ENCODE peak calls at places on chromosomes 5 and 9, in ten cellular contexts. One of them, this sample, is unnamed.

GRCh38 chr5:176806137-176806536 is 4.2 kb upstream of the UNC5A start:
- DNase-seq in AG04449: no peak
- DNase-seq in fibroblast of the conjunctiva: no peak
- DNase-seq in activated CD4-positive, alpha-beta T cell treated with anti-CD3 and anti-CD28 coated beads, Interleukin-2, amount 10 ng/mL, durations not matched to agents 24 days and 14 days: no peak
- DNase-seq in SK-N-DZ: no peak
- DNase-seq in NCI-H2171: no peak
- DNase-seq in pancreas: no peak
- DNase-seq in HCEC 1CT: no peak
- DNase-seq in ecto neural progenitor cell: no peak
- DNase-seq in fibroblast of lung: peak; percentile 10
- DNase-seq in this sample: no peak

GRCh38 chr9:89993678-89994630 is 389.1 kb downstream of the GADD45G start:
- DNase-seq in HCEC 1CT: no peak
- DNase-seq in pancreas: no peak
- DNase-seq in AG04449: no peak
- DNase-seq in activated CD4-positive, alpha-beta T cell treated with anti-CD3 and anti-CD28 coated beads, Interleukin-2, amount 10 ng/mL, durations not matched to agents 24 days and 14 days: no peak
- DNase-seq in fibroblast of the conjunctiva: no peak
- DNase-seq in ecto neural progenitor cell: no peak
- DNase-seq in NCI-H2171: no peak
- DNase-seq in SK-N-DZ: no peak
- DNase-seq in fibroblast of lung: no peak
- DNase-seq in this sample: no peak

GRCh38 chr9:112558978-112559377 is 72.4 kb downstream of the KIAA1958 start:
- DNase-seq in fibroblast of lung: no peak
- DNase-seq in NCI-H2171: no peak
- DNase-seq in ecto neural progenitor cell: no peak
- DNase-seq in HCEC 1CT: no peak
- DNase-seq in AG04449: no peak
- DNase-seq in SK-N-DZ: no peak
- DNase-seq in fibroblast of the conjunctiva: no peak
- DNase-seq in pancreas: no peak
- DNase-seq in activated CD4-positive, alpha-beta T cell treated with anti-CD3 and anti-CD28 coated beads, Interleukin-2, amount 10 ng/mL, durations not matched to agents 24 days and 14 days: no peak
- DNase-seq in this sample: no peak

GRCh38 chr5:131622633-131623032 is 12.4 kb downstream of the RAPGEF6 start:
- DNase-seq in fibroblast of the conjunctiva: peak; percentile 21
- DNase-seq in HCEC 1CT: no peak
- DNase-seq in NCI-H2171: no peak
- DNase-seq in fibroblast of lung: peak; percentile 53
- DNase-seq in activated CD4-positive, alpha-beta T cell treated with anti-CD3 and anti-CD28 coated beads, Interleukin-2, amount 10 ng/mL, durations not matched to agents 24 days and 14 days: peak; percentile 24
- DNase-seq in AG04449: no peak
- DNase-seq in pancreas: no peak
- DNase-seq in ecto neural progenitor cell: no peak
- DNase-seq in SK-N-DZ: no peak
- DNase-seq in this sample: no peak

GRCh38 chr5:155082401-155082800 is 68.8 kb downstream of the KIF4B start:
- DNase-seq in SK-N-DZ: no peak
- DNase-seq in fibroblast of lung: peak; percentile 47
- DNase-seq in HCEC 1CT: peak; percentile 91
- DNase-seq in NCI-H2171: no peak
- DNase-seq in fibroblast of the conjunctiva: peak; percentile 12
- DNase-seq in AG04449: peak; percentile 50
- DNase-seq in pancreas: no peak
- DNase-seq in ecto neural progenitor cell: no peak
- DNase-seq in activated CD4-positive, alpha-beta T cell treated with anti-CD3 and anti-CD28 coated beads, Interleukin-2, amount 10 ng/mL, durations not matched to agents 24 days and 14 days: no peak
- DNase-seq in this sample: no peak

GRCh38 chr5:150438873-150439546 is 10.5 kb downstream of the RPS14 start:
- DNase-seq in fibroblast of the conjunctiva: no peak
- DNase-seq in SK-N-DZ: peak; percentile 61
- DNase-seq in HCEC 1CT: peak; percentile 40
- DNase-seq in activated CD4-positive, alpha-beta T cell treated with anti-CD3 and anti-CD28 coated beads, Interleukin-2, amount 10 ng/mL, durations not matched to agents 24 days and 14 days: no peak
- DNase-seq in NCI-H2171: no peak
- DNase-seq in ecto neural progenitor cell: no peak
- DNase-seq in pancreas: no peak
- DNase-seq in AG04449: no peak
- DNase-seq in fibroblast of lung: no peak
- DNase-seq in this sample: no peak

GRCh38 chr9:3224931-3225330 is 300.9 kb downstream of the RFX3 start:
- DNase-seq in NCI-H2171: no peak
- DNase-seq in fibroblast of the conjunctiva: no peak
- DNase-seq in activated CD4-positive, alpha-beta T cell treated with anti-CD3 and anti-CD28 coated beads, Interleukin-2, amount 10 ng/mL, durations not matched to agents 24 days and 14 days: no peak
- DNase-seq in fibroblast of lung: no peak
- DNase-seq in SK-N-DZ: no peak
- DNase-seq in ecto neural progenitor cell: no peak
- DNase-seq in HCEC 1CT: no peak
- DNase-seq in pancreas: no peak
- DNase-seq in AG04449: no peak
- DNase-seq in this sample: no peak

GRCh38 chr5:84215521-84215920 is 169.2 kb downstream of the EDIL3 start:
- DNase-seq in activated CD4-positive, alpha-beta T cell treated with anti-CD3 and anti-CD28 coated beads, Interleukin-2, amount 10 ng/mL, durations not matched to agents 24 days and 14 days: no peak
- DNase-seq in fibroblast of the conjunctiva: no peak
- DNase-seq in NCI-H2171: no peak
- DNase-seq in HCEC 1CT: no peak
- DNase-seq in fibroblast of lung: no peak
- DNase-seq in pancreas: no peak
- DNase-seq in AG04449: no peak
- DNase-seq in SK-N-DZ: no peak
- DNase-seq in ecto neural progenitor cell: no peak
- DNase-seq in this sample: no peak

GRCh38 chr5:35440409-35440808 is 177.3 kb upstream of the SPEF2 start:
- DNase-seq in AG04449: no peak
- DNase-seq in ecto neural progenitor cell: no peak
- DNase-seq in fibroblast of lung: no peak
- DNase-seq in HCEC 1CT: no peak
- DNase-seq in SK-N-DZ: no peak
- DNase-seq in NCI-H2171: no peak
- DNase-seq in pancreas: no peak
- DNase-seq in fibroblast of the conjunctiva: no peak
- DNase-seq in activated CD4-positive, alpha-beta T cell treated with anti-CD3 and anti-CD28 coated beads, Interleukin-2, amount 10 ng/mL, durations not matched to agents 24 days and 14 days: no peak
- DNase-seq in this sample: no peak

GRCh38 chr5:66960373-66961137 is 236.0 kb downstream of the CD180 start:
- DNase-seq in SK-N-DZ: no peak
- DNase-seq in fibroblast of lung: no peak
- DNase-seq in AG04449: no peak
- DNase-seq in fibroblast of the conjunctiva: no peak
- DNase-seq in activated CD4-positive, alpha-beta T cell treated with anti-CD3 and anti-CD28 coated beads, Interleukin-2, amount 10 ng/mL, durations not matched to agents 24 days and 14 days: no peak
- DNase-seq in NCI-H2171: no peak
- DNase-seq in HCEC 1CT: peak; percentile 24
- DNase-seq in ecto neural progenitor cell: no peak
- DNase-seq in pancreas: no peak
- DNase-seq in this sample: no peak

GRCh38 chr5:72988769-72989168 is 32.9 kb downstream of the FCHO2 start:
- DNase-seq in AG04449: no peak
- DNase-seq in fibroblast of the conjunctiva: no peak
- DNase-seq in NCI-H2171: no peak
- DNase-seq in pancreas: no peak
- DNase-seq in SK-N-DZ: no peak
- DNase-seq in HCEC 1CT: no peak
- DNase-seq in activated CD4-positive, alpha-beta T cell treated with anti-CD3 and anti-CD28 coated beads, Interleukin-2, amount 10 ng/mL, durations not matched to agents 24 days and 14 days: no peak
- DNase-seq in fibroblast of lung: no peak
- DNase-seq in ecto neural progenitor cell: no peak
- DNase-seq in this sample: no peak

GRCh38 chr9:134915046-134915930 is 2.4 kb downstream of the FCN1 start:
- DNase-seq in HCEC 1CT: no peak
- DNase-seq in pancreas: no peak
- DNase-seq in SK-N-DZ: no peak
- DNase-seq in AG04449: no peak
- DNase-seq in fibroblast of lung: no peak
- DNase-seq in fibroblast of the conjunctiva: no peak
- DNase-seq in activated CD4-positive, alpha-beta T cell treated with anti-CD3 and anti-CD28 coated beads, Interleukin-2, amount 10 ng/mL, durations not matched to agents 24 days and 14 days: no peak
- DNase-seq in NCI-H2171: no peak
- DNase-seq in ecto neural progenitor cell: peak; percentile 38
- DNase-seq in this sample: no peak

GRCh38 chr5:56910123-56910951 is 941 bp downstream of the SETD9 start:
- DNase-seq in SK-N-DZ: no peak
- DNase-seq in ecto neural progenitor cell: no peak
- DNase-seq in AG04449: no peak
- DNase-seq in fibroblast of lung: peak; percentile 52
- DNase-seq in HCEC 1CT: peak; percentile 55
- DNase-seq in fibroblast of the conjunctiva: peak; percentile 3
- DNase-seq in activated CD4-positive, alpha-beta T cell treated with anti-CD3 and anti-CD28 coated beads, Interleukin-2, amount 10 ng/mL, durations not matched to agents 24 days and 14 days: no peak
- DNase-seq in NCI-H2171: peak; percentile 28
- DNase-seq in pancreas: peak; percentile 69
- DNase-seq in this sample: no peak

GRCh38 chr9:8648271-8648670 is 848.7 kb upstream of the DMAC1 start:
- DNase-seq in pancreas: no peak
- DNase-seq in fibroblast of lung: no peak
- DNase-seq in NCI-H2171: no peak
- DNase-seq in ecto neural progenitor cell: no peak
- DNase-seq in AG04449: no peak
- DNase-seq in HCEC 1CT: no peak
- DNase-seq in SK-N-DZ: no peak
- DNase-seq in activated CD4-positive, alpha-beta T cell treated with anti-CD3 and anti-CD28 coated beads, Interleukin-2, amount 10 ng/mL, durations not matched to agents 24 days and 14 days: no peak
- DNase-seq in fibroblast of the conjunctiva: no peak
- DNase-seq in this sample: no peak

GRCh38 chr5:63963080-63963735 is 963 bp upstream of the HTR1A start:
- DNase-seq in AG04449: peak; percentile 2
- DNase-seq in ecto neural progenitor cell: peak; percentile 74
- DNase-seq in NCI-H2171: no peak
- DNase-seq in fibroblast of lung: peak; percentile 79
- DNase-seq in activated CD4-positive, alpha-beta T cell treated with anti-CD3 and anti-CD28 coated beads, Interleukin-2, amount 10 ng/mL, durations not matched to agents 24 days and 14 days: peak; percentile 82
- DNase-seq in HCEC 1CT: peak; percentile 13
- DNase-seq in SK-N-DZ: peak; percentile 55
- DNase-seq in fibroblast of the conjunctiva: peak; percentile 47
- DNase-seq in pancreas: no peak
- DNase-seq in this sample: peak; percentile 51

GRCh38 chr5:154273028-154273617 is 82.6 kb downstream of the GALNT10 start:
- DNase-seq in fibroblast of lung: peak; percentile 87
- DNase-seq in activated CD4-positive, alpha-beta T cell treated with anti-CD3 and anti-CD28 coated beads, Interleukin-2, amount 10 ng/mL, durations not matched to agents 24 days and 14 days: peak; percentile 79
- DNase-seq in ecto neural progenitor cell: peak; percentile 43
- DNase-seq in pancreas: no peak
- DNase-seq in NCI-H2171: no peak
- DNase-seq in HCEC 1CT: peak; percentile 24
- DNase-seq in SK-N-DZ: no peak
- DNase-seq in AG04449: no peak
- DNase-seq in fibroblast of the conjunctiva: peak; percentile 62
- DNase-seq in this sample: no peak

GRCh38 chr9:136402067-136402466 is 2.1 kb upstream of the SNAPC4 start:
- DNase-seq in pancreas: no peak
- DNase-seq in ecto neural progenitor cell: no peak
- DNase-seq in fibroblast of the conjunctiva: no peak
- DNase-seq in AG04449: no peak
- DNase-seq in activated CD4-positive, alpha-beta T cell treated with anti-CD3 and anti-CD28 coated beads, Interleukin-2, amount 10 ng/mL, durations not matched to agents 24 days and 14 days: no peak
- DNase-seq in NCI-H2171: no peak
- DNase-seq in fibroblast of lung: no peak
- DNase-seq in HCEC 1CT: no peak
- DNase-seq in SK-N-DZ: no peak
- DNase-seq in this sample: no peak

GRCh38 chr5:62600560-62601252 is 22.1 kb downstream of the LRRC70 start:
- DNase-seq in HCEC 1CT: no peak
- DNase-seq in pancreas: no peak
- DNase-seq in ecto neural progenitor cell: no peak
- DNase-seq in activated CD4-positive, alpha-beta T cell treated with anti-CD3 and anti-CD28 coated beads, Interleukin-2, amount 10 ng/mL, durations not matched to agents 24 days and 14 days: no peak
- DNase-seq in NCI-H2171: no peak
- DNase-seq in AG04449: no peak
- DNase-seq in SK-N-DZ: no peak
- DNase-seq in fibroblast of the conjunctiva: no peak
- DNase-seq in fibroblast of lung: no peak
- DNase-seq in this sample: no peak

GRCh38 chr5:107121793-107122519 is 548.8 kb downstream of the EFNA5 start:
- DNase-seq in HCEC 1CT: no peak
- DNase-seq in fibroblast of the conjunctiva: no peak
- DNase-seq in SK-N-DZ: peak; percentile 6
- DNase-seq in fibroblast of lung: no peak
- DNase-seq in NCI-H2171: no peak
- DNase-seq in activated CD4-positive, alpha-beta T cell treated with anti-CD3 and anti-CD28 coated beads, Interleukin-2, amount 10 ng/mL, durations not matched to agents 24 days and 14 days: no peak
- DNase-seq in pancreas: no peak
- DNase-seq in AG04449: no peak
- DNase-seq in ecto neural progenitor cell: no peak
- DNase-seq in this sample: no peak

GRCh38 chr5:40570408-40571129 is 109.1 kb upstream of the PTGER4 start:
- DNase-seq in fibroblast of the conjunctiva: no peak
- DNase-seq in AG04449: no peak
- DNase-seq in HCEC 1CT: peak; percentile 80
- DNase-seq in NCI-H2171: no peak
- DNase-seq in ecto neural progenitor cell: no peak
- DNase-seq in SK-N-DZ: no peak
- DNase-seq in activated CD4-positive, alpha-beta T cell treated with anti-CD3 and anti-CD28 coated beads, Interleukin-2, amount 10 ng/mL, durations not matched to agents 24 days and 14 days: no peak
- DNase-seq in fibroblast of lung: peak; percentile 72
- DNase-seq in pancreas: no peak
- DNase-seq in this sample: no peak

GRCh38 chr5:127813633-127814171 is 110.5 kb downstream of the CCDC192 start:
- DNase-seq in SK-N-DZ: no peak
- DNase-seq in ecto neural progenitor cell: peak; percentile 50
- DNase-seq in fibroblast of lung: peak; percentile 72
- DNase-seq in NCI-H2171: no peak
- DNase-seq in activated CD4-positive, alpha-beta T cell treated with anti-CD3 and anti-CD28 coated beads, Interleukin-2, amount 10 ng/mL, durations not matched to agents 24 days and 14 days: no peak
- DNase-seq in pancreas: no peak
- DNase-seq in HCEC 1CT: peak; percentile 94
- DNase-seq in AG04449: peak; percentile 53
- DNase-seq in fibroblast of the conjunctiva: peak; percentile 77
- DNase-seq in this sample: no peak

GRCh38 chr5:850511-851006 is at the start of gene ZDHHC11:
- DNase-seq in fibroblast of the conjunctiva: no peak
- DNase-seq in SK-N-DZ: peak; percentile 73
- DNase-seq in HCEC 1CT: no peak
- DNase-seq in AG04449: no peak
- DNase-seq in NCI-H2171: no peak
- DNase-seq in activated CD4-positive, alpha-beta T cell treated with anti-CD3 and anti-CD28 coated beads, Interleukin-2, amount 10 ng/mL, durations not matched to agents 24 days and 14 days: no peak
- DNase-seq in fibroblast of lung: no peak
- DNase-seq in ecto neural progenitor cell: peak; percentile 81
- DNase-seq in pancreas: peak; percentile 56
- DNase-seq in this sample: no peak

GRCh38 chr5:176818391-176819098 is 8.2 kb downstream of the UNC5A start:
- DNase-seq in pancreas: no peak
- DNase-seq in fibroblast of the conjunctiva: no peak
- DNase-seq in HCEC 1CT: no peak
- DNase-seq in ecto neural progenitor cell: no peak
- DNase-seq in NCI-H2171: no peak
- DNase-seq in activated CD4-positive, alpha-beta T cell treated with anti-CD3 and anti-CD28 coated beads, Interleukin-2, amount 10 ng/mL, durations not matched to agents 24 days and 14 days: peak; percentile 61
- DNase-seq in AG04449: no peak
- DNase-seq in SK-N-DZ: no peak
- DNase-seq in fibroblast of lung: no peak
- DNase-seq in this sample: no peak

GRCh38 chr9:135230386-135230765 is 142.9 kb downstream of the OLFM1 start:
- DNase-seq in AG04449: no peak
- DNase-seq in NCI-H2171: no peak
- DNase-seq in HCEC 1CT: no peak
- DNase-seq in ecto neural progenitor cell: no peak
- DNase-seq in activated CD4-positive, alpha-beta T cell treated with anti-CD3 and anti-CD28 coated beads, Interleukin-2, amount 10 ng/mL, durations not matched to agents 24 days and 14 days: no peak
- DNase-seq in fibroblast of the conjunctiva: no peak
- DNase-seq in SK-N-DZ: no peak
- DNase-seq in fibroblast of lung: no peak
- DNase-seq in pancreas: peak; percentile 26
- DNase-seq in this sample: no peak

GRCh38 chr5:152907488-152908245 is 502.6 kb upstream of the NMUR2 start:
- DNase-seq in fibroblast of the conjunctiva: no peak
- DNase-seq in fibroblast of lung: no peak
- DNase-seq in pancreas: no peak
- DNase-seq in SK-N-DZ: no peak
- DNase-seq in AG04449: no peak
- DNase-seq in activated CD4-positive, alpha-beta T cell treated with anti-CD3 and anti-CD28 coated beads, Interleukin-2, amount 10 ng/mL, durations not matched to agents 24 days and 14 days: no peak
- DNase-seq in ecto neural progenitor cell: no peak
- DNase-seq in NCI-H2171: no peak
- DNase-seq in HCEC 1CT: no peak
- DNase-seq in this sample: no peak

GRCh38 chr9:87562530-87562929 is 64.9 kb downstream of the DAPK1 start:
- DNase-seq in activated CD4-positive, alpha-beta T cell treated with anti-CD3 and anti-CD28 coated beads, Interleukin-2, amount 10 ng/mL, durations not matched to agents 24 days and 14 days: no peak
- DNase-seq in NCI-H2171: no peak
- DNase-seq in fibroblast of lung: no peak
- DNase-seq in pancreas: no peak
- DNase-seq in HCEC 1CT: no peak
- DNase-seq in SK-N-DZ: no peak
- DNase-seq in ecto neural progenitor cell: no peak
- DNase-seq in AG04449: no peak
- DNase-seq in fibroblast of the conjunctiva: no peak
- DNase-seq in this sample: no peak

GRCh38 chr5:149310947-149311675 is 34.2 kb upstream of the GRPEL2 start:
- DNase-seq in fibroblast of the conjunctiva: peak; percentile 57
- DNase-seq in pancreas: no peak
- DNase-seq in HCEC 1CT: peak; percentile 32
- DNase-seq in AG04449: no peak
- DNase-seq in NCI-H2171: no peak
- DNase-seq in ecto neural progenitor cell: no peak
- DNase-seq in SK-N-DZ: no peak
- DNase-seq in activated CD4-positive, alpha-beta T cell treated with anti-CD3 and anti-CD28 coated beads, Interleukin-2, amount 10 ng/mL, durations not matched to agents 24 days and 14 days: no peak
- DNase-seq in fibroblast of lung: peak; percentile 77
- DNase-seq in this sample: peak; percentile 88

GRCh38 chr9:130365323-130365721 is 79.4 kb upstream of the ASS1 start:
- DNase-seq in pancreas: no peak
- DNase-seq in fibroblast of lung: no peak
- DNase-seq in AG04449: no peak
- DNase-seq in HCEC 1CT: no peak
- DNase-seq in fibroblast of the conjunctiva: no peak
- DNase-seq in NCI-H2171: no peak
- DNase-seq in activated CD4-positive, alpha-beta T cell treated with anti-CD3 and anti-CD28 coated beads, Interleukin-2, amount 10 ng/mL, durations not matched to agents 24 days and 14 days: no peak
- DNase-seq in SK-N-DZ: no peak
- DNase-seq in ecto neural progenitor cell: no peak
- DNase-seq in this sample: no peak

This sample was measured in NCI-H524 treated with DMSO at 0.1 percent for 48 hours.